ENCODE peak calls at places on chromosomes 3 and 15, in six cellular contexts. D, Q, O, B, K and I are unnamed samples.

GRCh38 chr3:146469206-146470017 is at the start of gene PLSCR2:
- DNase-seq in D (peak; percentile 70), Q (peak; percentile 77), O (no peak), B (peak; percentile 46), K (peak; percentile 86), I (peak; percentile 70)

GRCh38 chr3:149487598-149488197 is 13.2 kb downstream of the TM4SF4 start:
- DNase-seq in D (peak; percentile 15), Q (no peak), O (no peak), B (no peak), K (peak; percentile 81), I (no peak)

GRCh38 chr15:40088929-40089755 is 19.5 kb downstream of the BMF start:
- DNase-seq in D (no peak), Q (no peak), O (no peak), B (no peak), K (peak; percentile 70), I (no peak)

GRCh38 chr15:58981808-58982475 is 5.5 kb upstream of the RNF111 start:
- DNase-seq in D (no peak), Q (no peak), O (no peak), B (no peak), K (no peak), I (no peak)

GRCh38 chr3:38738630-38739395 is 77.2 kb downstream of the SCN10A start:
- DNase-seq in D (no peak), Q (no peak), O (peak; percentile 19), B (no peak), K (peak; percentile 91), I (no peak)

GRCh38 chr15:89379818-89380217 is 45.2 kb upstream of the POLG start:
- DNase-seq in D (no peak), Q (no peak), O (no peak), B (no peak), K (no peak), I (no peak)

GRCh38 chr3:52879090-52879489 is 18.3 kb downstream of the STIMATE start:
- DNase-seq in D (no peak), Q (no peak), O (no peak), B (no peak), K (no peak), I (no peak)

GRCh38 chr3:175590745-175591144 is 731.6 kb downstream of the NAALADL2 start:
- DNase-seq in D (no peak), Q (no peak), O (no peak), B (no peak), K (no peak), I (no peak)

GRCh38 chr3:51630513-51630912 is 40.5 kb upstream of the TEX264 start:
- DNase-seq in D (no peak), Q (no peak), O (no peak), B (no peak), K (no peak), I (no peak)

GRCh38 chr3:39166932-39167532 is 13.6 kb upstream of the CSRNP1 start:
- DNase-seq in D (no peak), Q (peak; percentile 89), O (peak; percentile 97), B (no peak), K (no peak), I (no peak)

GRCh38 chr3:178950676-178951075 is 120.9 kb downstream of the ZMAT3 start:
- DNase-seq in D (no peak), Q (no peak), O (no peak), B (no peak), K (no peak), I (no peak)

GRCh38 chr3:179860275-179861107 is 176.2 kb downstream of the PEX5L start:
- DNase-seq in D (no peak), Q (no peak), O (no peak), B (no peak), K (no peak), I (no peak)

GRCh38 chr15:27694506-27695077 is 404.5 kb downstream of the OCA2 start:
- DNase-seq in D (no peak), Q (no peak), O (no peak), B (no peak), K (no peak), I (no peak)

GRCh38 chr3:139794469-139795265 is 116.9 kb upstream of the NMNAT3 start:
- DNase-seq in D (no peak), Q (no peak), O (no peak), B (no peak), K (no peak), I (no peak)

GRCh38 chr3:127630811-127631714 is 2.1 kb downstream of the PODXL2 start:
- DNase-seq in D (no peak), Q (no peak), O (no peak), B (no peak), K (no peak), I (no peak)

GRCh38 chr15:78452485-78452884 is 14.5 kb downstream of the IREB2 start:
- DNase-seq in D (no peak), Q (no peak), O (no peak), B (no peak), K (no peak), I (no peak)

GRCh38 chr3:134874737-134875413 is 79.8 kb downstream of the EPHB1 start:
- DNase-seq in D (no peak), Q (no peak), O (peak; percentile 8), B (no peak), K (no peak), I (no peak)

GRCh38 chr15:27175479-27176153 is 204.6 kb downstream of the GABRG3 start:
- DNase-seq in D (no peak), Q (no peak), O (no peak), B (no peak), K (no peak), I (no peak)

GRCh38 chr15:90376789-90377188 is 11.3 kb upstream of the IQGAP1 start:
- DNase-seq in D (peak; percentile 66), Q (no peak), O (no peak), B (no peak), K (no peak), I (peak; percentile 64)

GRCh38 chr3:151008699-151009098 is 36.2 kb upstream of the CLRN1 start:
- DNase-seq in D (no peak), Q (no peak), O (peak; percentile 65), B (no peak), K (no peak), I (no peak)

GRCh38 chr3:53163459-53164387 is 2.7 kb downstream of the PRKCD start:
- DNase-seq in D (no peak), Q (no peak), O (no peak), B (no peak), K (no peak), I (no peak)

GRCh38 chr15:85100186-85100937 is 118.7 kb downstream of the PDE8A start:
- DNase-seq in D (no peak), Q (no peak), O (no peak), B (no peak), K (no peak), I (no peak)